ENCODE peak calls at places on chromosome 4, in seven cellular contexts. N is IMR-90, M is neuronal stem cell, I is mesendoderm, Z is H9, P is H1, O is trophoblast cell. Q is an unnamed sample.

GRCh38 chr4:13264126-13264525 is 220.0 kb downstream of the RAB28 start:
- DNase-seq in N (no peak), M (no peak), I (no peak), Z (no peak), P (no peak), O (no peak), Q (peak; percentile 47)

GRCh38 chr4:170090667-170091052 is 904 bp upstream of the AADAT start:
- DNase-seq in N (peak; percentile 13), M (no peak), I (peak; percentile 82), Z (no peak), P (no peak), O (no peak), Q (peak; percentile 26)

GRCh38 chr4:88674989-88675388 is 22.6 kb downstream of the NAP1L5 start:
- DNase-seq in N (peak; percentile 83), M (no peak), I (no peak), Z (no peak), P (no peak), O (no peak), Q (peak; percentile 19)

GRCh38 chr4:4845027-4845426 is 14.4 kb upstream of the MSX1 start:
- DNase-seq in N (no peak), M (no peak), I (no peak), Z (no peak), P (no peak), O (no peak), Q (no peak)

GRCh38 chr4:24564488-24564887 is 19.9 kb downstream of the DHX15 start:
- DNase-seq in N (peak; percentile 60), M (no peak), I (no peak), Z (no peak), P (no peak), O (no peak), Q (peak; percentile 69)

GRCh38 chr4:86055898-86056297 is 304.0 kb downstream of the MAPK10 start:
- DNase-seq in N (peak; percentile 18), M (no peak), I (peak; percentile 23), Z (no peak), P (no peak), O (no peak), Q (peak; percentile 8)

GRCh38 chr4:86400216-86400615 is 40.4 kb upstream of the MAPK10 start:
- DNase-seq in N (peak; percentile 41), M (no peak), I (no peak), Z (no peak), P (no peak), O (no peak), Q (peak; percentile 64)

GRCh38 chr4:73919691-73920090 is 50.5 kb downstream of the CXCL1 start:
- DNase-seq in N (peak; percentile 65), M (no peak), I (no peak), Z (no peak), P (no peak), O (no peak), Q (no peak)

GRCh38 chr4:113049421-113050355 is at the start of gene ANK2:
- DNase-seq in N (no peak), M (peak; percentile 85), I (peak; percentile 96), Z (peak; percentile 87), P (peak; percentile 67), O (no peak), Q (no peak)

GRCh38 chr4:126708716-126709115 is 924.0 kb upstream of the INTU start:
- DNase-seq in N (no peak), M (no peak), I (peak; percentile 33), Z (no peak), P (no peak), O (no peak), Q (no peak)

GRCh38 chr4:126702747-126703146 is 930.0 kb upstream of the INTU start:
- DNase-seq in N (no peak), M (no peak), I (peak; percentile 44), Z (no peak), P (no peak), O (no peak), Q (no peak)

GRCh38 chr4:126710935-126711334 is 921.8 kb upstream of the INTU start:
- DNase-seq in N (no peak), M (no peak), I (no peak), Z (no peak), P (no peak), O (no peak), Q (no peak)

GRCh38 chr4:126701756-126702155 is 931.0 kb upstream of the INTU start:
- DNase-seq in N (peak; percentile 81), M (no peak), I (no peak), Z (no peak), P (no peak), O (no peak), Q (peak; percentile 15)

DNA sequence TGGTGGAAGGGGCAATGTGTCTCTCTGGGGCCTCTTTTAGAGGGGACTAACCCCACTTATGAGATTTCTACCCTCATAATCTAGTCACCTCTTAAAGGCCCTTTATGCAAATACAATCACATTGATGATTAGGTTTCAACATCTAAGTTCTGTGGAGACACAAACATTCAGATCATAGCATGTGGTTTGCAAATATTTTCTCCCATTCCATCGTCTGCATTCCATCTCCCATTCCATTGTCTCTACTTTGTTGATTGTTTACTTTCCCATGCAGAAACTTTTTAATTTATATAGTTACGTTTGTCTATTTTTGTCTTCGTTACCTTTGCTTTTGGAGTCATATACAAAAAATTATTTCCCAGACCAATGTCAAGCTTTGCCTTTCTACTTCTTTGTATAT is 927.5 kb upstream of the INTU start:
- DNase-seq in N (peak; percentile 16), M (no peak), I (peak; percentile 25), Z (no peak), P (no peak), O (no peak), Q (peak; percentile 18)
- H2AK5ac ChIP-seq in N (no peak overlapping the region), M (no peak overlapping the region), I (no peak overlapping the region), Z (no peak overlapping the region), P (no peak overlapping the region), O (no peak overlapping the region), Q (no peak overlapping the region)

GRCh38 chr4:55068522-55068921 is 56.9 kb downstream of the KDR start:
- DNase-seq in N (no peak), M (no peak), I (peak; percentile 23), Z (no peak), P (no peak), O (no peak), Q (no peak)
- H2AK5ac ChIP-seq in N (no peak overlapping the region), M (no peak overlapping the region), I (no peak overlapping the region), Z (no peak overlapping the region), P (no peak overlapping the region), O (no peak overlapping the region), Q (no peak overlapping the region)

GRCh38 chr4:145279122-145279960 is 99.0 kb upstream of the OTUD4 start:
- DNase-seq in N (peak; percentile 81), M (no peak), I (no peak), Z (no peak), P (no peak), O (peak; percentile 16), Q (peak; percentile 88)
- H2AK5ac ChIP-seq in N (no peak overlapping the region), M (no peak overlapping the region), I (no peak overlapping the region), Z (no peak overlapping the region), P (no peak overlapping the region), O (no peak overlapping the region), Q (no peak overlapping the region)

GRCh38 chr4:39900966-39901365 is 76.7 kb downstream of the PDS5A start:
- DNase-seq in N (peak; percentile 24), M (no peak), I (no peak), Z (no peak), P (no peak), O (no peak), Q (no peak)

GRCh38 chr4:39893693-39894072 is 84.0 kb downstream of the PDS5A start:
- DNase-seq in N (no peak), M (no peak), I (no peak), Z (no peak), P (no peak), O (no peak), Q (no peak)

GRCh38 chr4:39898015-39898414 is 79.7 kb downstream of the PDS5A start:
- DNase-seq in N (no peak), M (no peak), I (no peak), Z (no peak), P (no peak), O (no peak), Q (no peak)

GRCh38 chr4:39899291-39899690 is 78.4 kb downstream of the PDS5A start:
- DNase-seq in N (no peak), M (no peak), I (no peak), Z (no peak), P (no peak), O (no peak), Q (no peak)
- H2AK5ac ChIP-seq in N (no peak overlapping the region), M (no peak overlapping the region), I (no peak overlapping the region), Z (no peak overlapping the region), P (no peak overlapping the region), O (no peak overlapping the region), Q (no peak overlapping the region)

GRCh38 chr4:15159477-15160019 is 157.3 kb downstream of the CPEB2 start:
- DNase-seq in N (no peak), M (no peak), I (no peak), Z (no peak), P (no peak), O (no peak), Q (no peak)
- H2AK5ac ChIP-seq in N (no peak overlapping the region), M (no peak overlapping the region), I (peak overlapping the region; percentile 57), Z (no peak overlapping the region), P (no peak overlapping the region), O (no peak overlapping the region), Q (no peak overlapping the region)

DNA sequence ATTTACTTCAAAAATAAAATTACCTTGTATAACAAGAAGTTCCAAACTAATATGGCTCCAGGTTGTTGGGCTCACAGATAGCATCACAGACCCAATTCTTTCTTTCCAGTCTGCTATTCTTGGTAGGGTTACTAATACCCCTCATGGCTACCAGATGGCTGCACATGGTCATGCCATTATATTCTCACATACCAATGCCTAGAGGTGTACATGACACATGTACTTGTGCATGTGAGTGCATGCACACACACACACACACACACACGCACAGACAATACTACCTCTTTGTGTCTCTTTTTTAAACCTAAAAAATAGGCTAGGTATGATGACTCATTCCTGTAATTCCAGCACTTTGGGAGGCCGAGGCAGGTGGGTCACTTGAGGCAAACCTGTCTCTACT is 31.1 kb downstream of the FBXO8 start:
- DNase-seq in N (no peak), M (no peak), I (no peak), Z (no peak), P (no peak), O (no peak), Q (no peak)
- H2AK5ac ChIP-seq in N (no peak overlapping the region), M (no peak overlapping the region), I (no peak overlapping the region), Z (no peak overlapping the region), P (no peak overlapping the region), O (no peak overlapping the region), Q (no peak overlapping the region)

DNA sequence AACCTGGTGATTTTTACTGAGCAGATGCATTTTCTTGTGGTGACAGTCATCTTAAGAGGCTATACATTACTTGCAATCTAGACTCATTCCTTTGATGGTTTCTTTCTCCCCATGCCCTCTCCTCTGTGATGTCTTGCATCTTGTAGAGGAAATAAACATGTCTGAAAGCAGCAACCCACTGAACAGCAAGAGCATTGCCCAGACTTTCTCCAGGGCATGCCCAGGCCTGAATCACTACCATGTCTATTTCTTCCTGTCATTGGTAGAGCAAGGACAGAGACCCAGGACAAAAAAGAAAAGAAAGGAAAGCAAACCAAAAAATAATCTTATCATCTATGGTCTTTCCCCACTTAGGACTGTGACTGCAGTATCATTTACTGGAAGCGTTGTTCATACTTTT is 326.1 kb downstream of the HNRNPD start:
- DNase-seq in N (no peak), M (no peak), I (no peak), Z (no peak), P (no peak), O (no peak), Q (no peak)
- H2AK5ac ChIP-seq in N (no peak overlapping the region), M (no peak overlapping the region), I (no peak overlapping the region), Z (no peak overlapping the region), P (no peak overlapping the region), O (no peak overlapping the region), Q (no peak overlapping the region)